ENCODE peak calls at places on chromosomes 3 and 15, in eight cellular contexts. N, M, L, Z, O, J, I and G are unnamed samples. For H3K27me3 and H3K36me3, the result is how much of the 10 kb centered on the place peaks cover.

GRCh38 chr3:142269777-142270176 is 44.4 kb upstream of the GK5 start:
- DNase-seq in M (no peak), I (no peak), L (no peak), Z (no peak), N (no peak), O (no peak), J (no peak), G (no peak)

GRCh38 chr3:55330355-55330754 is 156.8 kb downstream of the WNT5A start:
- DNase-seq in M (peak), N (peak), Z (no peak), O (no peak), L (peak), J (peak), I (no peak), G (no peak)

GRCh38 chr3:154552338-154552737 is 122.3 kb upstream of the GPR149 start:
- DNase-seq in M (no peak), I (no peak), L (no peak), N (peak), O (no peak), Z (no peak), J (no peak), G (peak)

GRCh38 chr3:54891540-54891897 is 36.3 kb downstream of the LRTM1 start:
- DNase-seq in I (no peak), L (peak), M (peak), N (peak), J (peak), O (peak), Z (peak), G (peak)

GRCh38 chr15:89399390-89400120 is 64.9 kb upstream of the POLG start:
- DNase-seq in N (no peak), Z (no peak), O (no peak), I (peak), J (no peak), M (no peak), L (peak), G (peak)

GRCh38 chr3:168883145-168883544 is 780.4 kb downstream of the MECOM start:
- DNase-seq in O (no peak), J (no peak), Z (no peak), L (no peak), M (no peak), I (no peak), N (no peak), G (no peak)

GRCh38 chr3:69819283-69819682 is 80.0 kb downstream of the MITF start:
- DNase-seq in Z (no peak), O (no peak), I (no peak), L (no peak), J (no peak), N (no peak), M (peak), G (no peak)

GRCh38 chr3:47984089-47984759 is 32.0 kb downstream of the MAP4 start:
- DNase-seq in N (peak), M (no peak), I (no peak), O (no peak), L (peak), J (no peak), Z (no peak), G (no peak)

GRCh38 chr15:62588930-62589655 is 424.0 kb upstream of the C2CD4B start:
- DNase-seq in N (no peak), I (no peak), L (no peak), O (no peak), J (no peak), Z (no peak), M (no peak), G (no peak)

GRCh38 chr3:30504939-30505338 is 101.5 kb upstream of the TGFBR2 start:
- DNase-seq in L (no peak), I (no peak), N (no peak), M (no peak), O (no peak), J (no peak), Z (no peak), G (no peak)

GRCh38 chr3:163490119-163490518 is 1588.2 kb downstream of the SI start:
- DNase-seq in L (peak), M (no peak), I (no peak), Z (no peak), J (peak), O (peak), N (peak), G (peak)

GRCh38 chr3:41450416-41451231 is 251.3 kb downstream of the CTNNB1 start:
- DNase-seq in J (peak), L (no peak), Z (no peak), O (no peak), M (no peak), N (peak), I (no peak), G (no peak)

GRCh38 chr3:133152056-133152455 is 113.9 kb downstream of the TMEM108 start:
- DNase-seq in O (no peak), N (peak), Z (no peak), L (no peak), M (no peak), J (no peak), I (no peak), G (no peak)

GRCh38 chr3:26236511-26236910 is 386.1 kb upstream of the LRRC3B start:
- DNase-seq in M (no peak), Z (no peak), I (no peak), N (no peak), O (no peak), L (no peak), J (no peak), G (no peak)

GRCh38 chr15:77033729-77034619 is 36.9 kb downstream of the TSPAN3 start:
- DNase-seq in M (peak), J (no peak), O (peak), L (no peak), N (no peak), Z (peak), I (peak), G (peak)

GRCh38 chr15:100115711-100116090 is 226.1 kb downstream of the ADAMTS17 start:
- DNase-seq in M (no peak), J (no peak), O (no peak), N (no peak), I (no peak), L (peak), Z (no peak), G (no peak)

DNA sequence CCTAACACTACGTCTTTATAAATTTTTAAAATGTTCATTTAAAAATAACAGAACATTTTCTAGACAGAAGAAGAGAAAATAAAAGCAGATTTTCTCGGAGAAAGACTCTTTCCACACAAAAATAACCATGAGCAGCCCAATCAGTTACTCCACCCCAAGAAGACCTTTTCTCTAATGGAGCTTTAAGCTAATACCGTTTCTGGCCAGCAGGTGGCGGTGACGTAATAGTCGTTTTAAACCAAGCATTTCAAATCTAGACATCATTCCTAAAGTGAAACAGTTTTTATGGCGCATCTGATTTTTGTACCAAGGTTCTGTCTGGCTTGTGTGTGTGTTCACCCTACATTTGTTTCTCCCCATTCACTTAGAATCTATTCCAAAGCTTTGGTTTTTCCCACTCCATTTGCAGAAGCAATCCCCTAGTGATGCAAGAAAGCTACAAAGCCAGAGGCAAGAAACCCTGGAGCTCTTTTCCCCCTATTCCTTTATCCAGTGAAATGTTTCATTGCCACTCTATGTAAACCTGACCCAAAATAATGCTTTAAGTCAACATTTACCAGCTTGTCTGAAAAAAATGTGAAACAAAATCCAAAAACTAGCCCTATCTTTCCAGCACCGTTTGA is 336.7 kb upstream of the IGF1R start:
- DNase-seq in N (peak), L (peak), I (peak), J (peak), M (peak), O (peak), Z (peak), G (peak)
- H3K4me3 ChIP-seq in N (no peak), L (no peak), I (no peak), J (no peak), M (no peak), O (no peak), Z (no peak), G (no peak)

GRCh38 chr3:185820973-185821758 is 3.7 kb downstream of the IGF2BP2 start:
- DNase-seq in I (no peak), O (no peak), M (no peak), N (peak), J (no peak), Z (no peak), L (no peak), G (no peak)

GRCh38 chr3:185824051-185824466 is 783 bp downstream of the IGF2BP2 start:
- DNase-seq in Z (peak), L (peak), N (peak), M (no peak), J (no peak), O (peak), I (no peak), G (peak)

GRCh38 chr3:185822957-185823279 is 1.9 kb downstream of the IGF2BP2 start:
- DNase-seq in Z (no peak), L (no peak), I (no peak), O (no peak), J (no peak), N (no peak), M (no peak), G (no peak)

GRCh38 chr3:185823280-185824044 is 1.4 kb downstream of the IGF2BP2 start:
- DNase-seq in J (no peak), L (peak), O (peak), N (peak), I (peak), M (no peak), Z (peak), G (peak)

DNA sequence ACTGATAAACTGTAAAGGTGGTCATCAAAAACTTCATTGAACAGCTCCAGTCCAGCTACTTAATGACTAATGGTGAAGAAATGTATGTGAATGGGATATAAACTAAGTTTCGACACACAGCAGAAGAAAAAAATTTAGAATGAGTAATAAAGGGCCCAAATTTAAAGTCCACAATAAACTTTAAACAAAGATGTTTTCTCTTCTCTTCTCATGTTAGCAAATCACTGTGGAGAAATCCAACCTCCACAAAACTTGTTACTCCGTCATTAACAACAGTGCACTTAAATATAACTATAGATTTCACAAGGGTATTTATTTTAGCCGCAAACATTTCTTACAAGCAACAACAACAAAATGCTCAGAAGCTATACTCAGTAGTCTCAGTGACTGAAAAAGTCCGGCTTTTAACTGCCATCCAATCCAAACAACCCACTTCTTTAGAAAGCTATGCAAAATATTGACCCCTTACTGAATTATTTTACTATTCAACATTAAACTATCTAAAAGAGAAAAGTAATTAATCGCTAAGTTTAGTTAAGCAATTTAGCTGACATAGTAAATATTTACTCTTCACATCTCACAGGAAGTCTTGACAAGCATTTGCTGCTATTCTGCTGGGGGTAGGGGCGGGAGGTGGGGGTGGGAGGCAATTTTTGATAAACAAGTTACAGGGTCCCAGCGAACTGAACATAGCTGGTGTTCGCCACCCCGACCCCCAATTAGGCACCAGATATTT is 2.5 kb downstream of the IGF2BP2 start:
- DNase-seq in L (no peak), N (no peak), Z (no peak), O (no peak), M (no peak), J (no peak), I (no peak), G (peak)
- H3K27me3 ChIP-seq in L (under half), N (under half), Z (under half), O (under half), M (under half), J (under half), I (under half), G (under half)

GRCh38 chr3:52403955-52404354 is 40.9 kb downstream of the SEMA3G start:
- DNase-seq in M (no peak), Z (no peak), L (no peak), O (no peak), I (no peak), N (no peak), J (no peak), G (no peak)
- H3K36me3 ChIP-seq in M (under half), Z (half or more), L (under half), O (under half), I (half or more), N (under half), J (half or more), G (half or more)

DNA sequence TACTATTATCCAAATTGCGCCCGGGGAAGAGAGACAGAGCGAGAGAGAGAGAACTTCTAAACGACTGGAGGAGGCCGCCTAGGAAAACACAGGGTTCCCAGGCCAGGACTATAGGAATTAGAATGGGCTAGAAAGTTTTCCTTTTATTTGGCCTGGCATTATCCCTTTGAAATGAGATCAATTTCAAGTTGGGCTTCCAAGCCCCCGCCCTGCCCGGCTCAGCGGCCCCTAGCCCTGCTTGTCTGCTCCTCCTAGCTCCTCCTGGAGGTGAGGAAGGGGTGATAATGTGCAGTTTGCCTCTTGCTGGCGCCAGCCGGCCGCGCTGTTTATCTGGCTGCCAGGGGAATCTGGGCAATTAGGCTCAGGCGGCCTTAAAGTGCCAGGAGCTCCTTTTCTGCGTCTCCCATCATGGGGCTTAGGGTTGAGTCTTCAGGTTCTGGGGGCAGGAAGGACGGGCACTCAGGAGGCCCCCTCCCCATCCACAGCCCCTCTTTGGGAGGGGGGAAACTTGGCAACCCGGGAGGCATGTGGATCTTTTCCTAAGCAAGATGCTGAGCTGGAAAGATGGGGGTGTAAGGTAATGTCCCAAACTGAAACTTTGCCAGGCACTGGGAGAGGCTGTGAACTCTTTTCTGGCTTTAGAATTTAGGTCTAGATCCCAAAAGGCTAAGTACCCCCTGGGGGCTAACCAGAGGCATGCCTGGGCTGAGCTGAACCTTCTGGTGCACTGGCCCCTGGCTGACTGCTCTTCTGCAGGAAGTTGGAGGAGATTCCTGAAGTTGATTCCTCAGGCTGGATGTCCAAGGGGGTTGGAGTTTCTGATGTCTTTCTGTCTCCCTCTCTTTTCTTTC is 5.5 kb downstream of the SMAD6 start:
- DNase-seq in O (peak), I (no peak), Z (peak), N (peak), L (no peak), M (no peak), J (no peak), G (peak)
- H3K4me3 ChIP-seq in O (no peak), I (no peak), Z (no peak), N (no peak), L (no peak), M (peak), J (no peak), G (no peak)

GRCh38 chr3:108713801-108714200 is 43.4 kb downstream of the RETNLB start:
- DNase-seq in L (no peak), O (no peak), J (no peak), Z (no peak), I (no peak), N (no peak), M (no peak), G (no peak)

GRCh38 chr3:108722724-108723123 is 34.5 kb downstream of the RETNLB start:
- DNase-seq in I (no peak), M (no peak), N (no peak), O (no peak), L (no peak), J (no peak), Z (no peak), G (no peak)

GRCh38 chr3:108724101-108724500 is 33.1 kb downstream of the RETNLB start:
- DNase-seq in I (no peak), Z (no peak), N (peak), O (no peak), J (no peak), L (no peak), M (no peak), G (no peak)

GRCh38 chr3:108719178-108719577 is 38.0 kb downstream of the RETNLB start:
- DNase-seq in O (no peak), L (no peak), Z (no peak), M (no peak), J (no peak), N (no peak), I (no peak), G (no peak)

GRCh38 chr3:108718454-108718853 is 38.8 kb downstream of the RETNLB start:
- DNase-seq in Z (no peak), J (no peak), I (no peak), M (no peak), L (no peak), N (no peak), O (no peak), G (no peak)
- H3K27me3 ChIP-seq in Z (under half), J (under half), I (under half), M (under half), L (under half), N (under half), O (under half), G (under half)

DNA sequence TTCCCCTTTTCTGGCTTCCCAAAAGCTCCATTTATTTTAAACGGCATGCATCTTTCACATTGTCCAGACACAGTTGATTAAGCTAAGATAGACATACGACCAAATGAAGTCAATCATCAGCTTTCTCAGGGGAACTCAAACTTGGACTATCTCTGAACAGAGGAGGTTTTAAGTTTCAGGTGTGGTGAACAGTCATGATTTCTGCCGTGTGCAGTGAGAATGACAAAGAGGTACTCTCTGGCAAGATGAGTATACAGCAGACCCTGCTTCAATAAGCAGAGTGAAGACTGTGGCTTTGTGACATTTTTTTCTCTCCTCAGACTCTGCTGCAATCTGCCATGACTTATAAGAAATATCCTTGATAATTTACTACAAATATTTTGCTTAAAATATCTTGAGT is 307.7 kb downstream of the CNTN6 start:
- DNase-seq in M (no peak), J (no peak), I (no peak), O (no peak), N (no peak), L (no peak), Z (no peak), G (no peak)
- H3K36me3 ChIP-seq in M (under half), J (under half), I (under half), O (under half), N (under half), L (under half), Z (under half), G (under half)

GRCh38 chr3:148513066-148513671 is 184.5 kb upstream of the AGTR1 start:
- DNase-seq in O (no peak), J (no peak), I (no peak), N (no peak), M (no peak), L (no peak), Z (no peak), G (no peak)
- H3K4me3 ChIP-seq in O (no peak), J (no peak), I (no peak), N (no peak), M (no peak), L (no peak), Z (no peak), G (no peak)

GRCh38 chr15:91228391-91228790 is 128.3 kb downstream of the SV2B start:
- DNase-seq in I (no peak), N (no peak), J (no peak), M (no peak), Z (no peak), L (no peak), O (no peak), G (no peak)
- H3K27me3 ChIP-seq in I (under half), N (under half), J (under half), M (under half), Z (under half), L (half or more), O (under half), G (under half)